ENCODE peak calls at places on chromosomes 11 and 22, in seven cellular contexts. One of them, this sample, is unnamed.

GRCh38 chr22:20395897-20396287 is 1.9 kb downstream of the ZNF74 start:
- DNase-seq in HT-29: no peak
- DNase-seq in HCT116: no peak
- DNase-seq in left cardiac atrium: no peak
- DNase-seq in foreskin fibroblast: no peak
- DNase-seq in hypothalamus: no peak
- DNase-seq in CD4-positive, alpha-beta T cell: no peak
- DNase-seq in this sample: no peak

GRCh38 chr11:94638902-94639373 is 71.8 kb downstream of the PIWIL4 start:
- DNase-seq in HCT116: no peak
- DNase-seq in foreskin fibroblast: peak
- DNase-seq in hypothalamus: no peak
- DNase-seq in CD4-positive, alpha-beta T cell: no peak
- DNase-seq in HT-29: peak
- DNase-seq in left cardiac atrium: no peak
- DNase-seq in this sample: peak

GRCh38 chr11:19560156-19560555 is 152.5 kb upstream of the NAV2 start:
- DNase-seq in hypothalamus: no peak
- DNase-seq in foreskin fibroblast: no peak
- DNase-seq in HCT116: no peak
- DNase-seq in left cardiac atrium: no peak
- DNase-seq in HT-29: no peak
- DNase-seq in CD4-positive, alpha-beta T cell: no peak
- DNase-seq in this sample: no peak

GRCh38 chr11:68684385-68685356 is at the start of gene GAL:
- DNase-seq in HT-29: no peak
- DNase-seq in left cardiac atrium: no peak
- DNase-seq in CD4-positive, alpha-beta T cell: no peak
- DNase-seq in HCT116: no peak
- DNase-seq in hypothalamus: no peak
- DNase-seq in foreskin fibroblast: peak
- DNase-seq in this sample: peak

GRCh38 chr22:25878933-25879332 is 136.9 kb downstream of the MYO18B start:
- DNase-seq in HT-29: peak
- DNase-seq in foreskin fibroblast: no peak
- DNase-seq in hypothalamus: no peak
- DNase-seq in left cardiac atrium: no peak
- DNase-seq in HCT116: no peak
- DNase-seq in CD4-positive, alpha-beta T cell: no peak
- DNase-seq in this sample: no peak

GRCh38 chr11:16881074-16881709 is 133.0 kb downstream of the PLEKHA7 start:
- DNase-seq in HT-29: no peak
- DNase-seq in foreskin fibroblast: peak
- DNase-seq in CD4-positive, alpha-beta T cell: no peak
- DNase-seq in hypothalamus: no peak
- DNase-seq in left cardiac atrium: peak
- DNase-seq in HCT116: no peak
- DNase-seq in this sample: peak

GRCh38 chr11:69018924-69019323 is 5.9 kb upstream of the MRGPRF start:
- DNase-seq in hypothalamus: no peak
- DNase-seq in CD4-positive, alpha-beta T cell: no peak
- DNase-seq in HCT116: no peak
- DNase-seq in HT-29: no peak
- DNase-seq in left cardiac atrium: no peak
- DNase-seq in foreskin fibroblast: peak
- DNase-seq in this sample: no peak

GRCh38 chr11:17853280-17853679 is 118.7 kb downstream of the KCNC1 start:
- DNase-seq in HCT116: no peak
- DNase-seq in CD4-positive, alpha-beta T cell: no peak
- DNase-seq in foreskin fibroblast: no peak
- DNase-seq in hypothalamus: no peak
- DNase-seq in left cardiac atrium: no peak
- DNase-seq in HT-29: no peak
- DNase-seq in this sample: no peak

GRCh38 chr11:116224154-116224888 is 548.5 kb downstream of the BUD13 start:
- DNase-seq in HCT116: peak
- DNase-seq in hypothalamus: no peak
- DNase-seq in CD4-positive, alpha-beta T cell: peak
- DNase-seq in HT-29: peak
- DNase-seq in foreskin fibroblast: peak
- DNase-seq in left cardiac atrium: peak
- DNase-seq in this sample: peak

GRCh38 chr22:29266564-29267461 is 968 bp downstream of the RHBDD3 start:
- DNase-seq in HCT116: no peak
- DNase-seq in foreskin fibroblast: peak
- DNase-seq in left cardiac atrium: no peak
- DNase-seq in CD4-positive, alpha-beta T cell: no peak
- DNase-seq in HT-29: peak
- DNase-seq in hypothalamus: no peak
- DNase-seq in this sample: no peak

GRCh38 chr11:46588131-46588530 is 5.7 kb downstream of the AMBRA1 start:
- DNase-seq in left cardiac atrium: no peak
- DNase-seq in HCT116: no peak
- DNase-seq in foreskin fibroblast: peak
- DNase-seq in hypothalamus: no peak
- DNase-seq in CD4-positive, alpha-beta T cell: no peak
- DNase-seq in HT-29: no peak
- DNase-seq in this sample: no peak